ENCODE peak calls at places on chromosomes 2 and 18, in four cellular contexts. W, M, V and L are unnamed samples.

GRCh38 chr2:27753744-27754588 is 17.6 kb upstream of the MRPL33 start:
- DNase-seq in W (peak), M (peak), V (peak), L (no peak)

GRCh38 chr2:224646242-224646846 is 61.2 kb upstream of the CUL3 start:
- DNase-seq in W (peak), M (peak), V (no peak), L (no peak)

GRCh38 chr18:25349926-25350560 is 1.9 kb downstream of the ZNF521 start:
- DNase-seq in W (no peak), M (peak), V (no peak), L (no peak)

GRCh38 chr18:24220318-24220688 is 81.4 kb downstream of the CABYR start:
- DNase-seq in W (no peak), M (no peak), V (no peak), L (no peak)

GRCh38 chr2:65554765-65555561 is 122.6 kb upstream of the SPRED2 start:
- DNase-seq in W (peak), M (no peak), V (no peak), L (no peak)

GRCh38 chr18:55088000-55088401 is 128.7 kb upstream of the CCDC68 start:
- DNase-seq in W (no peak), M (no peak), V (no peak), L (no peak)

GRCh38 chr2:239215136-239215925 is 185.5 kb downstream of the HDAC4 start:
- DNase-seq in W (no peak), M (no peak), V (no peak), L (no peak)

GRCh38 chr2:173590278-173590811 is 235.7 kb downstream of the CDCA7 start:
- DNase-seq in W (no peak), M (no peak), V (peak), L (peak)

GRCh38 chr2:167844714-167845530 is 402.5 kb downstream of the STK39 start:
- DNase-seq in W (peak), M (no peak), V (no peak), L (peak)

GRCh38 chr2:27023740-27024139 is 9.0 kb upstream of the TMEM214 start:
- DNase-seq in W (no peak), M (no peak), V (no peak), L (no peak)

GRCh38 chr2:26735096-26735495 is 29.0 kb upstream of the SLC35F6 start:
- DNase-seq in W (no peak), M (no peak), V (no peak), L (no peak)

GRCh38 chr2:104412384-104412783 is 441.5 kb upstream of the POU3F3 start:
- DNase-seq in W (peak), M (peak), V (no peak), L (no peak)

GRCh38 chr2:60555066-60555793 is 1.8 kb upstream of the BCL11A start:
- DNase-seq in W (peak), M (peak), V (peak), L (no peak)

GRCh38 chr2:31028415-31028814 is 109.8 kb downstream of the GALNT14 start:
- DNase-seq in W (no peak), M (no peak), V (no peak), L (no peak)

GRCh38 chr2:196233033-196233807 is 61.8 kb upstream of the STK17B start:
- DNase-seq in W (peak), M (no peak), V (peak), L (peak)

GRCh38 chr2:7525746-7526145 is 608.5 kb downstream of the RNF144A start:
- DNase-seq in W (no peak), M (no peak), V (no peak), L (no peak)

GRCh38 chr2:230418341-230419016 is 2.5 kb downstream of the SP100 start:
- DNase-seq in W (peak), M (no peak), V (no peak), L (peak)

GRCh38 chr2:226600184-226600583 is 199.4 kb downstream of the IRS1 start:
- DNase-seq in W (peak), M (no peak), V (no peak), L (no peak)

GRCh38 chr2:106163948-106164580 is 30.0 kb downstream of the UXS1 start:
- DNase-seq in W (no peak), M (no peak), V (no peak), L (no peak)

GRCh38 chr2:66839551-66840320 is 404.8 kb downstream of the MEIS1 start:
- DNase-seq in W (no peak), M (no peak), V (no peak), L (peak)

GRCh38 chr18:8051388-8051787 is 484.3 kb downstream of the PTPRM start:
- DNase-seq in W (no peak), M (no peak), V (no peak), L (no peak)

GRCh38 chr2:60678551-60678950 is 77.5 kb upstream of the PAPOLG start:
- DNase-seq in W (no peak), M (no peak), V (no peak), L (no peak)

GRCh38 chr2:21452263-21452662 is 328.5 kb downstream of the TDRD15 start:
- DNase-seq in W (no peak), M (no peak), V (no peak), L (no peak)

GRCh38 chr18:37505321-37505720 is 60.3 kb downstream of the CELF4 start:
- DNase-seq in W (no peak), M (no peak), V (no peak), L (peak)

GRCh38 chr18:37476182-37476581 is 89.4 kb downstream of the CELF4 start:
- DNase-seq in W (peak), M (peak), V (no peak), L (no peak)

GRCh38 chr18:3332376-3332775 is 70.4 kb downstream of the MYL12B start:
- DNase-seq in W (no peak), M (no peak), V (no peak), L (no peak)

GRCh38 chr18:59839241-59839640 is 60.6 kb upstream of the PMAIP1 start:
- DNase-seq in W (no peak), M (no peak), V (no peak), L (no peak)

GRCh38 chr18:59842947-59843346 is 56.8 kb upstream of the PMAIP1 start:
- DNase-seq in W (no peak), M (no peak), V (no peak), L (no peak)

GRCh38 chr18:59835656-59836379 is 64.0 kb upstream of the PMAIP1 start:
- DNase-seq in W (no peak), M (no peak), V (no peak), L (peak)

GRCh38 chr18:59837586-59837985 is 62.2 kb upstream of the PMAIP1 start:
- DNase-seq in W (peak), M (peak), V (peak), L (no peak)

DNA sequence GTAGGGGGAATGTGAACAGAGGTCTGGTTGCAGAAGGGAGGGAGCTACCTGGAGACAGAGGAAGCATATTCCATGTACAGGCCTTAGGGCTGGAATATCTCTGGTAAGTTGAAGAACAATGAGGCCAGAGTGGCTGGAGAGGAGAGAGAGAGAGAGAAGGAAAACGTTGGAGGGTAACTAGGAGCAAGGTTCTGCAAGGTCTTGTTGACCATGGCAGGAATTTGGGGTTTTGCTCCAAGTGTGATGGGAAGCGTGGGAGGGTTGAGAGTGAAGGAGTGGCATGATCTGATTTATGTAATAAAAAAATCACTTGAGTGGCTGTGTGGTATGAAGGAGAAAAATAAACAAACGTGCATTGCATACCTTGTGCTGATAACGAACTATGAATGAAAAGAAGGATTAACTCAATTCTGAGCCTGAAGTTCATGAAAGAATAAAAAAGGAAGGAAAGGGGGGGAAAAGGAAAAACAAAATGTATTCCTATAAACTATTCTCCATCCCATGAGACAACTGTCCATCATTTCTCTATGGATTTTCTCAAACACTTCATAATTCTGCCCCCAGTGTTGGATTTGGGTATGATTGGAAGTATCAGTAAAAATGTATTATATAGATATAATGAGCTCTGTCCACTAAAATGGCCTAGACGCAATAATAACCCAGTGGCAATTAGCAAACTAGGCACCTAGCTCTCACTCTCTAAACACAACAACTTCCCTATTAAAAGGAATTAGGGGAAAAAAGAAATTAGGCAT is 59.7 kb upstream of the PMAIP1 start:
- DNase-seq in W (no peak), M (no peak), V (no peak), L (no peak)
- TF ChIP-seq CTCF in W (no peak), M (peak), V (no peak), L (peak)

GRCh38 chr2:206392118-206392517 is 51.2 kb upstream of the ADAM23 start:
- DNase-seq in W (peak), M (peak), V (no peak), L (no peak)
- TF ChIP-seq CTCF in W (peak), M (peak), V (no peak), L (peak)

GRCh38 chr2:102052367-102052764 is 60.6 kb downstream of the IL1R2 start:
- DNase-seq in W (no peak), M (no peak), V (no peak), L (no peak)

GRCh38 chr2:102050854-102051391 is 59.2 kb downstream of the IL1R2 start:
- DNase-seq in W (peak), M (no peak), V (peak), L (no peak)

GRCh38 chr2:102049756-102050443 is 58.1 kb downstream of the IL1R2 start:
- DNase-seq in W (peak), M (no peak), V (no peak), L (no peak)

GRCh38 chr2:102053096-102053495 is 61.3 kb downstream of the IL1R2 start:
- DNase-seq in W (peak), M (no peak), V (no peak), L (no peak)

GRCh38 chr2:102051659-102052366 is 60.1 kb downstream of the IL1R2 start:
- DNase-seq in W (no peak), M (no peak), V (no peak), L (no peak)
- TF ChIP-seq CTCF in W (no peak), M (no peak), V (no peak), L (no peak)

DNA sequence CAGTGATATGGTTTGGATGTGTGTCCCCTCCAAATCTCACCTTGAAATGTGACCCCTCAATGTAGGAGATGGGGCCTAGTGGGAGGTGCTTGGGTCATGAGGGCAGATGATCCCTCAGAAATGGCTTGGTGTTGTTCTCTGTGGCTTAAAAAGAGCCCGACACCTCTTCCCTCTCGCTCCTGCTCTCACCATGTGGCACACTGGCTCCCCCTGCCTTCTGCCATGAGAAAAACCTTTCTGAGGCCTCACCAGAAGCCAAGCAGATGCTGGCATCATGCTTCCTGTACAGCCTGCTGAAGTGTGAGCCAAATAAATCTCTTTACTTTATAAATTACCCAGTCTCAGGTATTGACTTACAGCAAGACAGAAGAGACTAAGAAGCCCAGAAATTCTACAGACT is 357.1 kb downstream of the NRXN1 start:
- DNase-seq in W (peak), M (no peak), V (no peak), L (no peak)
- TF ChIP-seq CTCF in W (peak), M (no peak), V (no peak), L (peak)